ENCODE peak calls at places on chromosome 9, in five cellular contexts. T is NCI-H748 treated with DMSO at 0.1 percent for 48 hours; J is nucleus accumbens; X is activated CD8-positive, alpha-beta memory T cell treated with anti-CD3 and anti-CD28 coated beads for 48 hours; Q is hypothalamus. O is an unnamed sample.

GRCh38 chr9:26748449-26749058 is 144.0 kb downstream of the CAAP1 start:
- DNase-seq in Q (no peak), T (no peak), J (no peak), X (no peak), O (no peak)

GRCh38 chr9:93260290-93261066 is 76.5 kb downstream of the WNK2 start:
- DNase-seq in J (no peak), T (no peak), X (no peak), Q (no peak), O (no peak)

GRCh38 chr9:110517483-110517882 is 62.1 kb downstream of the SVEP1 start:
- DNase-seq in Q (no peak), T (no peak), X (no peak), J (no peak), O (no peak)

GRCh38 chr9:34374905-34375552 is 1.7 kb downstream of the MYORG start:
- DNase-seq in X (no peak), J (no peak), Q (no peak), T (no peak), O (no peak)

GRCh38 chr9:136011376-136011702 is 50.2 kb upstream of the UBAC1 start:
- DNase-seq in X (no peak), T (no peak), J (no peak), Q (no peak), O (no peak)

GRCh38 chr9:130189840-130190239 is 17.6 kb downstream of the NCS1 start:
- DNase-seq in J (no peak), Q (no peak), X (no peak), T (no peak), O (no peak)

GRCh38 chr9:69175488-69175872 is 1.4 kb downstream of the TJP2 start:
- DNase-seq in J (no peak), Q (no peak), T (no peak), X (no peak), O (no peak)

GRCh38 chr9:127283917-127284316 is 19.3 kb downstream of the GARNL3 start:
- DNase-seq in J (peak), X (no peak), T (no peak), Q (no peak), O (peak)

GRCh38 chr9:111992523-111992922 is 95.9 kb downstream of the UGCG start:
- DNase-seq in T (no peak), J (no peak), Q (no peak), X (no peak), O (no peak)

GRCh38 chr9:108910914-108911313 is 23.0 kb downstream of the ELP1 start:
- DNase-seq in J (no peak), X (no peak), T (no peak), Q (no peak), O (no peak)

GRCh38 chr9:135526730-135527571 is 5.7 kb downstream of the LCN1 start:
- DNase-seq in Q (no peak), T (no peak), X (no peak), J (no peak), O (no peak)

GRCh38 chr9:130555968-130556367 is 23.4 kb upstream of the FUBP3 start:
- DNase-seq in T (no peak), Q (no peak), X (no peak), J (no peak), O (no peak)

GRCh38 chr9:19922476-19923118 is 133.8 kb upstream of the SLC24A2 start:
- DNase-seq in X (no peak), Q (no peak), J (peak), T (peak), O (no peak)

GRCh38 chr9:127683723-127684122 is 23.1 kb upstream of the CFAP157 start:
- DNase-seq in X (no peak), Q (no peak), J (no peak), T (no peak), O (no peak)

GRCh38 chr9:8115570-8115969 is 316.0 kb upstream of the DMAC1 start:
- DNase-seq in T (no peak), J (no peak), Q (no peak), X (no peak), O (no peak)

GRCh38 chr9:22683393-22684075 is 236.9 kb downstream of the DMRTA1 start:
- DNase-seq in T (peak), X (no peak), J (no peak), Q (no peak), O (no peak)

GRCh38 chr9:131008909-131009618 is at the start of gene LAMC3:
- DNase-seq in T (no peak), Q (no peak), X (no peak), J (no peak), O (no peak)

GRCh38 chr9:74742792-74743389 is 144.8 kb downstream of the TRPM6 start:
- DNase-seq in T (peak), X (no peak), J (peak), Q (no peak), O (peak)

GRCh38 chr9:78592866-78593265 is 295.9 kb downstream of the PSAT1 start:
- DNase-seq in X (no peak), J (no peak), Q (no peak), T (no peak), O (no peak)

GRCh38 chr9:136045595-136046554 is 49.2 kb downstream of the NACC2 start:
- DNase-seq in J (no peak), X (no peak), T (no peak), Q (no peak), O (no peak)

GRCh38 chr9:98823666-98824334 is 16.3 kb downstream of the GALNT12 start:
- DNase-seq in J (no peak), T (no peak), Q (no peak), X (no peak), O (no peak)

GRCh38 chr9:98168952-98169488 is 23.4 kb downstream of the CORO2A start:
- DNase-seq in J (no peak), Q (no peak), T (no peak), X (no peak), O (no peak)

GRCh38 chr9:136084191-136084944 is 10.7 kb downstream of the NACC2 start:
- DNase-seq in T (no peak), Q (no peak), J (no peak), X (no peak), O (no peak)

GRCh38 chr9:36092014-36092413 is 44.5 kb upstream of the GLIPR2 start:
- DNase-seq in T (no peak), X (no peak), J (no peak), Q (no peak), O (no peak)

GRCh38 chr9:27371382-27371781 is 74.4 kb upstream of the EQTN start:
- DNase-seq in T (no peak), X (no peak), J (no peak), Q (no peak), O (no peak)

GRCh38 chr9:5425006-5425628 is 12.6 kb downstream of the PLGRKT start:
- DNase-seq in Q (no peak), T (peak), X (no peak), J (no peak), O (no peak)

GRCh38 chr9:106228861-106229260 is 534.5 kb downstream of the TMEM38B start:
- DNase-seq in J (no peak), X (no peak), Q (no peak), T (no peak), O (peak)

GRCh38 chr9:34514401-34514800 is 8.4 kb downstream of the ENHO start:
- DNase-seq in Q (no peak), T (no peak), X (no peak), J (no peak), O (no peak)

GRCh38 chr9:134434896-134435506 is 108.7 kb downstream of the RXRA start:
- DNase-seq in T (peak), J (peak), Q (peak), X (no peak), O (peak)

GRCh38 chr9:1619915-1620705 is 395.0 kb upstream of the SMARCA2 start:
- DNase-seq in J (no peak), Q (no peak), T (no peak), X (no peak), O (no peak)

GRCh38 chr9:24590432-24590831 is 44.7 kb upstream of the IZUMO3 start:
- DNase-seq in T (no peak), Q (no peak), X (no peak), J (no peak), O (no peak)

GRCh38 chr9:106799146-106799545 is 63.8 kb upstream of the ZNF462 start:
- DNase-seq in X (no peak), J (no peak), Q (no peak), T (no peak), O (no peak)

GRCh38 chr9:102911185-102911584 is 83.9 kb upstream of the CYLC2 start:
- DNase-seq in X (no peak), J (no peak), Q (no peak), T (no peak), O (no peak)

GRCh38 chr9:75230469-75230868 is 142.2 kb downstream of the OSTF1 start:
- DNase-seq in T (no peak), Q (no peak), J (no peak), X (no peak), O (no peak)

GRCh38 chr9:28502189-28502588 is 928.9 kb upstream of the C9orf72 start:
- DNase-seq in Q (no peak), J (no peak), X (no peak), T (no peak), O (no peak)

GRCh38 chr9:114386886-114387677 is 700 bp downstream of the AKNA start:
- DNase-seq in X (no peak), Q (no peak), J (peak), T (no peak), O (no peak)